ENCODE peak calls at places on chromosomes 5 and 9, in ten cellular contexts. X is adipocyte; D is K562; Z is lower lobe of right lung; V is MM.1S; N is PC-3; H is astrocyte of the cerebellum; J is HL-60; L is CD4-positive, CD25-positive, alpha-beta regulatory T cell; B is GM12865. F is an unnamed sample.

GRCh38 chr9:110788871-110789270 is 120.3 kb downstream of the MUSK start:
- DNase-seq in X (no peak), D (no peak), Z (no peak), V (no peak), N (no peak), H (no peak), J (no peak), L (no peak), B (no peak), F (no peak)

GRCh38 chr9:100324594-100325200 is 28.0 kb downstream of the TEX10 start:
- DNase-seq in X (peak), D (no peak), Z (no peak), V (peak), N (peak), H (peak), J (no peak), L (peak), B (peak), F (no peak)

GRCh38 chr9:113949206-113950078 is 73.3 kb downstream of the ZNF618 start:
- DNase-seq in X (no peak), D (no peak), Z (no peak), V (no peak), N (no peak), H (no peak), J (no peak), L (no peak), B (no peak), F (no peak)

GRCh38 chr9:126673689-126674364 is 60.1 kb downstream of the LMX1B start:
- DNase-seq in X (no peak), D (no peak), Z (no peak), V (no peak), N (peak), H (no peak), J (no peak), L (no peak), B (no peak), F (no peak)

GRCh38 chr9:14511452-14511851 is 181.8 kb downstream of the ZDHHC21 start:
- DNase-seq in X (peak), D (no peak), Z (no peak), V (no peak), N (peak), H (no peak), J (no peak), L (no peak), B (no peak), F (no peak)

GRCh38 chr5:10393491-10393890 is 40.0 kb downstream of the MARCHF6 start:
- DNase-seq in X (peak), D (no peak), Z (no peak), V (no peak), N (no peak), H (no peak), J (no peak), L (no peak), B (no peak), F (no peak)

GRCh38 chr9:26132913-26133312 is 454.7 kb upstream of the TUSC1 start:
- DNase-seq in X (no peak), D (no peak), Z (no peak), V (no peak), N (no peak), H (no peak), J (no peak), L (no peak), B (no peak), F (no peak)

GRCh38 chr5:39494099-39494498 is 69.3 kb upstream of the DAB2 start:
- DNase-seq in X (peak), D (no peak), Z (no peak), V (peak), N (no peak), H (peak), J (no peak), L (no peak), B (no peak), F (no peak)

GRCh38 chr9:132244582-132245455 is 83.0 kb downstream of the NTNG2 start:
- DNase-seq in X (no peak), D (no peak), Z (peak), V (no peak), N (no peak), H (no peak), J (no peak), L (no peak), B (no peak), F (no peak)

GRCh38 chr5:168328804-168329203 is 37.4 kb downstream of the WWC1 start:
- DNase-seq in X (no peak), D (no peak), Z (no peak), V (peak), N (peak), H (no peak), J (no peak), L (no peak), B (peak), F (no peak)

GRCh38 chr5:168327451-168327850 is 36.0 kb downstream of the WWC1 start:
- DNase-seq in X (no peak), D (no peak), Z (no peak), V (no peak), N (no peak), H (no peak), J (no peak), L (no peak), B (no peak), F (no peak)

GRCh38 chr5:168327994-168328393 is 36.5 kb downstream of the WWC1 start:
- DNase-seq in X (peak), D (no peak), Z (no peak), V (no peak), N (no peak), H (no peak), J (no peak), L (no peak), B (no peak), F (peak)

GRCh38 chr5:168327019-168327421 is 35.6 kb downstream of the WWC1 start:
- DNase-seq in X (peak), D (no peak), Z (no peak), V (no peak), N (peak), H (no peak), J (no peak), L (no peak), B (no peak), F (no peak)

GRCh38 chr5:168329302-168329701 is 37.9 kb downstream of the WWC1 start:
- DNase-seq in X (no peak), D (no peak), Z (no peak), V (no peak), N (peak), H (no peak), J (no peak), L (no peak), B (no peak), F (peak)
- H3K4me3 ChIP-seq in X (no peak), D (no peak), Z (no peak), V (peak), N (peak), H (no peak), J (no peak), L (no peak), B (no peak), F (peak)

GRCh38 chr5:154829181-154829588 is 21.2 kb downstream of the FAXDC2 start:
- DNase-seq in X (no peak), D (no peak), Z (no peak), V (no peak), N (no peak), H (no peak), J (no peak), L (no peak), B (no peak), F (no peak)

GRCh38 chr5:154830596-154830995 is 19.8 kb downstream of the FAXDC2 start:
- DNase-seq in X (no peak), D (no peak), Z (no peak), V (no peak), N (no peak), H (no peak), J (no peak), L (no peak), B (no peak), F (no peak)

GRCh38 chr5:154831451-154831850 is 19.0 kb downstream of the FAXDC2 start:
- DNase-seq in X (no peak), D (no peak), Z (no peak), V (no peak), N (no peak), H (no peak), J (no peak), L (no peak), B (no peak), F (no peak)

GRCh38 chr5:154830219-154830595 is 20.2 kb downstream of the FAXDC2 start:
- DNase-seq in X (no peak), D (no peak), Z (no peak), V (no peak), N (no peak), H (no peak), J (no peak), L (no peak), B (no peak), F (no peak)

DNA sequence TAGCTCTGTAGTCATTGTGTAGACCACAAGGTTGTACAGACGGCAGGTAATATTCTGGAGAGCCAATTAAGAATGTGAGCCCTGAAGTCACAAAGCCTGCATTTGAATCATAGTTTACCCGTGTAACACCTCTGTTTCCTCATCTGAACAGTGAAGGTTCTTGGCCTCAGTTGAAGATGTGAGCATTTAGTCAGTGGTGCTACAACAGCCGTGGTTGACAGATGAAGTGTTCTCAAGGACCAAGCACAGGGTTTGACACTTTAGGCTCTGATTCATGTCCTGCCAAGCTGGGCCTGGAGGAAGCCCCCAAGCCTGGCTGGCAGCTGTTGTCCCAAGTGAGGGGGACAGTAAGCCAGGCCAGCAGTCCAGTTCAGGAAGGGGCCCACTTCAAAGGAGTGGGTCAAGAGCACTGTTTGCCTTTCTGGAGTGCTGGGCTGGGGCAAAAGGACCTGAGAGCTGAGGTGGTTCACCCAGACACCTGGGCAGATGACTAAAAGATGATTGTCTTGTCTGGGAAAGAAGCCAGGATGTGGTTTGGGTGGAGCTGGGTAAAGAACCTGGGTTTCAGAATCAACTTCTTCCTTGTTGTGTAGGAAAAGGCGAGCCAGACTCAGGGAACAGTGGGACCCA is 20.7 kb downstream of the FAXDC2 start:
- DNase-seq in X (no peak), D (no peak), Z (peak), V (no peak), N (peak), H (no peak), J (no peak), L (peak), B (no peak), F (no peak)
- H3K4me3 ChIP-seq in X (no peak), D (no peak), Z (no peak), V (no peak), N (no peak), H (no peak), J (no peak), L (peak), B (no peak), F (no peak)

DNA sequence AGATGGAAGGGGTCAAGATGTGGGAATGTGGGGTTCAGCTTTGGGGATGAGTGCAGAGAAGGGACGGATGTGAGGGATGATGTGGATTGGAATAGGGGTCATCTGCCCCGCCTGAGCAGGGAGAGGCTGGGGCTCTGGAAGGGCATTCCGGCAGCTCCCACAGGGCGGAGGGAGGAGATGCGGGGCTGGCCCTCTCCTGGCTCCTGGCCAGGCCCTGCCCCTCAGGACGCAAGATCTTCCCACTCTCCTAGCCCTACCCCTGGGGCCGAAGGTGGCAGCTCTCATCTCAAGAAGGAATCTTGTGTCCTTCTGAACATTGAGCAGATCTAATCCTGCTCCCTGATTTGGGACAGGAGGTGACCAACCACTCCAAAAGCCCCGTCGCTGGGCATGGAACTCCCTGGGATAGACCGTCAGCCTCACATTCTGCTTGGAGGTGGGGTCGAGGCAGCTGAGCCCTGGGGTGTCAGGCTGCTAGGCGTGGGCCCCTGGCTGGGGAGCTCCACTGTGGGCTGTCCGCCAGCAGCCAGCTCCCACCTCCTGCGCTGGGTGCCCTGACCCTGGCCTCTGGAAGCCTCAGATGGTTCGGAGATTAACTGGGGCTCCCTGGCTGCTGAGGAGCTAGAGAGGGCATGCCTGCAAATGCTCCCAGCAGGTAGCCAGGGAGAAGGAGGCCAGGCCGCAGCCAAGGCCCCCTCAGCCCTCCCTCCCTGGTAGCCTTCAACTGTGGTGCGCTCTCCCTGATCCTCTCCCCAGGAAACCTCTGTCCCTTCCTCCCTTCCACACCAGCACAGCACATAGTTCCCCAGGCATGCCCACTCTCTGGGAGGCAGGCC is 125.3 kb downstream of the ZNF354C start:
- DNase-seq in X (no peak), D (no peak), Z (peak), V (no peak), N (no peak), H (no peak), J (no peak), L (no peak), B (no peak), F (no peak)
- H3K4me3 ChIP-seq in X (no peak), D (no peak), Z (no peak), V (no peak), N (no peak), H (no peak), J (no peak), L (no peak), B (no peak), F (no peak)

DNA sequence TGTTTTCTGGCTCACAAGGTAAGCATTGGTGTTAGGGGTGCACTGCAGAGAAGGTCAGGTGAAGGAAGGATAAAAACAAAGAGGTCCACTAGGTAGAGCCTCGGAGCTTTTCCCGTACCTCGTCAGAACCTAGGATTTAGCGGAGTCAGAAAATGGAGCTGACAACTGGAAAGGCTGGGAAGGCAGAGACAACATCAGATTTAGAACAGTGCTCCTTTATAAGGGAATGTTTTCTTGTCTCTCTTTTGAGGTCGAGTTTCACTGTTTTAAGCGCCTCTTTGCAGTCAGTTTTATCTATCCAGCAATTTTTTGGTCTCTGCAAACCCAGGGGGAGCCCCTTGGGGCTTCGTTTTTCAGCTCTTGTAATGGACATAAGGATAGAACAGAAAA is 80.6 kb downstream of the FNBP1 start:
- DNase-seq in X (no peak), D (no peak), Z (no peak), V (no peak), N (no peak), H (no peak), J (no peak), L (no peak), B (no peak), F (no peak)
- H3K4me3 ChIP-seq in X (peak), D (peak), Z (peak), V (peak), N (peak), H (no peak), J (no peak), L (peak), B (peak), F (peak)

DNA sequence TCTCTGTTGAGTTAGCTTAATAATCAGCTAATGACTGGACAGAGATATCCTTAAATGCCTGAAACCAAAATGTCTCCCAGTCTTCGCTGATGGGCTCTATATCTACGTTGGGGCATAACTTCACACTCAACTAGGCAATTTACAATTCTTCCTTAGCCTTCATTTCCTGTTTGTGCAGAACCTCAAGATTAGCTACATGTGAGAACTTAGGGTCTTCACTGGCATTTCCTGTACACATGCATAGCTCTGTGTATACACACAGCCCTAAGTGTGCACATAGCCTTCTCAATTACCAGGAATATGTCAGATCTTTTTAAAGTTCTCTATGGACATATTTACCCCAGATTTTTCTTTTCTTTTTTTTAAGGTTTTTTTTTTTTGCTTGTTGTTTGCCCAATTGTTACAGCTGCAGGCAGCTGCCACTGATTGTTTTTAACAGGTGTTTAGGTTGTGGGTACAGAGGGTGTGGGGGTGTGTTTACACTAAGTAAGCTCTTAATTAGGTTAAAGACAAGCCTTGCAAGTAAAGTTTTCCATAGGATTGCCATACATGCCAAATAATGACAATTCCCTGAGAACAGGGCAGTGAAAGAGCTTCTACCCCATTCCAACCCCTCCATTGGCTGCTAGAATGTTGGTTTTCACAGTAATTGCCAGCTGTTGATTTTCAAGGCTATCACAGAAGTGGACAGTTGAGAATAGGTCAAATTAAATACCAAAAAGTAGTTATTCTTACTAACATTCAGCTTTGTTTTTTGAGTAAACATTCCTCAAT is 441.0 kb downstream of the TLE4 start:
- DNase-seq in X (no peak), D (no peak), Z (no peak), V (no peak), N (no peak), H (no peak), J (no peak), L (no peak), B (no peak), F (no peak)
- H3K4me3 ChIP-seq in X (no peak), D (no peak), Z (no peak), V (no peak), N (no peak), H (no peak), J (no peak), L (no peak), B (no peak), F (no peak)

GRCh38 chr9:69715825-69716224 is 43.7 kb upstream of the APBA1 start:
- DNase-seq in X (no peak), D (no peak), Z (no peak), V (no peak), N (no peak), H (no peak), J (no peak), L (no peak), B (no peak), F (no peak)
- H3K4me3 ChIP-seq in X (no peak), D (no peak), Z (no peak), V (no peak), N (no peak), H (no peak), J (no peak), L (no peak), B (no peak), F (no peak)

GRCh38 chr5:180289433-180289832 is 2.5 kb downstream of the MAPK9 start:
- DNase-seq in X (no peak), D (no peak), Z (no peak), V (no peak), N (peak), H (no peak), J (no peak), L (no peak), B (no peak), F (no peak)

GRCh38 chr5:180291943-180292831 is at the start of gene MAPK9:
- DNase-seq in X (peak), D (peak), Z (peak), V (peak), N (peak), H (peak), J (peak), L (peak), B (peak), F (no peak)

GRCh38 chr5:180289966-180290365 is 1.9 kb downstream of the MAPK9 start:
- DNase-seq in X (no peak), D (peak), Z (no peak), V (no peak), N (no peak), H (no peak), J (no peak), L (no peak), B (no peak), F (no peak)

GRCh38 chr5:180290568-180291233 is 1.2 kb downstream of the MAPK9 start:
- DNase-seq in X (no peak), D (no peak), Z (no peak), V (no peak), N (no peak), H (no peak), J (no peak), L (peak), B (no peak), F (no peak)

DNA sequence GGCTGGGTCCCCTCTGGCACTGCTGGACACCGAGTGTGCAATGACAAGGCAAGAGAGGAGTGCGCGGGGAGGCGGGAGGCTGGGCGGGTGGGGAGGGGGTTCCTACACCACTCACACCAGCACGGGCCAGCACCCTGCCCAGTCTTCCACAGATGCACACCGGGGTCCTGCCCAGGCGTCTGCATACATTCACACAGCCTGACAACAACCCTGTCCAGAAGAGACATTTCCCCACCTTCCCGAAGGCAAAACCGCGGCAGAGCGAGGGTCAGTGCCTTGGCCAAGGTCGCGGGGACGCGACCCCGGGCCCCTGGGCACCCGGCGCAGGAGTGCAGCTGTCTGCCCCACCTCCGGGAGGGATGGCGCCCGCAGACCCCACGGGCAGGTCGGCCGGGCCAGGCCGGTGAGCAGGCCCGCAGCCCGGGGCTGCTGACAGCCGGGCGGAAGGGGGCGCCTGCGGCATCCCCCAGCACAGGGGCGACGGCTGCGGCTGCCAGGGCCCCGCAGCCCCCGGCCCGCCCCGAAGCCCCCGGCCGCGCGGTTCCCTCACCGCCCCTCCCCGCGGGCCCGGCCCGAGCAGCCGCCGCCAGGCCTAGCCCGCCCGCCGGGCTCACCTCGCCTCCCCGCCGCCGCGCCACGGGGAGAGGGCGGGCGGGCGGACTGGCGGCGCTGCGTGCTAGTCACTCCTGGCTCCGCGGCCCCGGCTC is 496 bp downstream of the MAPK9 start:
- DNase-seq in X (peak), D (peak), Z (no peak), V (peak), N (no peak), H (no peak), J (peak), L (peak), B (peak), F (no peak)
- H3K4me3 ChIP-seq in X (peak), D (peak), Z (peak), V (peak), N (peak), H (peak), J (peak), L (peak), B (peak), F (peak)

DNA sequence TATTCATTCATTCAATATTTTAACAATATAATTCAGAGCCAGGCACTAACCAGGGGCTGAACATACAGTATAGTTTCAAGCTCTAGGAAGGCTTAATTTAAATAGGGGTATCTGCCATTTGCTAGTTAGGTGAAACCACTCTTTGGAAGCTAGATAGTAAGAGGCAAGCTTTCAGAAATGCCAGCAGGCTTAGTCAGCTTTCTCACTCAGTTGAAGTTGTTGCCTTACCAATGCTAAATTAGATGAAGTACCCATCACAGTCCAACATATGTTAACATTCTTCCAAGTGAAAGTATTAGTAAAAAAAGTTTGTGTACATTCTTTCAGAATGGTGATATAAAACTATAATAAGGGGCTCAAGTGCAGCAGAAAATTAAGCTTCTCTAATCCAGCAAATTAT is 215.0 kb downstream of the CNTLN start:
- DNase-seq in X (peak), D (no peak), Z (no peak), V (peak), N (no peak), H (peak), J (no peak), L (no peak), B (no peak), F (no peak)
- H3K4me3 ChIP-seq in X (no peak), D (no peak), Z (no peak), V (no peak), N (no peak), H (no peak), J (no peak), L (no peak), B (no peak), F (no peak)

F was measured in epithelial cell of proximal tubule.